ENCODE peak calls at places on chromosome 14, in eight cellular contexts. C, W, F, N, K, B, G and U are unnamed samples.
A peak's percentile ranks its signal among the peaks of the same experiment; 100 is the strongest.

GRCh38 chr14:69237584-69237983 is 22.4 kb upstream of the GALNT16 start:
- DNase-seq in B (no peak), F (no peak), W (no peak), G (no peak), K (no peak), N (no peak), C (no peak), U (no peak)

GRCh38 chr14:76514599-76514998 is 138.7 kb downstream of the ESRRB start:
- DNase-seq in B (no peak), K (no peak), G (peak; percentile 16), N (peak; percentile 37), F (peak; percentile 4), W (peak; percentile 2), C (no peak), U (no peak)

GRCh38 chr14:96583605-96584041 is 81.4 kb downstream of the PAPOLA start:
- DNase-seq in G (no peak), N (peak; percentile 36), F (no peak), B (no peak), W (no peak), C (no peak), K (peak; percentile 43), U (no peak)

GRCh38 chr14:51396222-51396815 is 156.3 kb downstream of the TMX1 start:
- DNase-seq in G (peak; percentile 99), W (peak; percentile 98), C (no peak), B (peak; percentile 57), N (no peak), K (no peak), F (peak; percentile 92), U (no peak)

GRCh38 chr14:72680853-72681640 is 212.9 kb downstream of the DPF3 start:
- DNase-seq in K (no peak), C (no peak), G (no peak), F (no peak), B (no peak), W (no peak), N (no peak), U (no peak)

GRCh38 chr14:36105401-36105800 is 71.1 kb downstream of the PTCSC3 start:
- DNase-seq in F (no peak), W (no peak), C (no peak), K (no peak), B (no peak), N (no peak), G (no peak), U (no peak)

GRCh38 chr14:98580131-98580678 is 691.8 kb downstream of the BCL11B start:
- DNase-seq in W (no peak), C (no peak), F (no peak), N (no peak), G (no peak), B (no peak), K (no peak), U (no peak)

GRCh38 chr14:95518045-95518751 is 1.7 kb upstream of the SYNE3 start:
- DNase-seq in C (no peak), G (peak; percentile 63), B (no peak), N (no peak), F (no peak), W (peak; percentile 57), K (no peak), U (no peak)

GRCh38 chr14:54173782-54174181 is 217.2 kb upstream of the BMP4 start:
- DNase-seq in W (peak; percentile 21), N (no peak), B (no peak), G (peak; percentile 75), C (no peak), F (peak; percentile 16), K (no peak), U (no peak)

GRCh38 chr14:24426912-24427536 is 2.4 kb downstream of the CBLN3 start:
- DNase-seq in N (no peak), W (no peak), C (peak; percentile 78), F (no peak), B (peak; percentile 12), G (no peak), K (no peak), U (no peak)

DNA sequence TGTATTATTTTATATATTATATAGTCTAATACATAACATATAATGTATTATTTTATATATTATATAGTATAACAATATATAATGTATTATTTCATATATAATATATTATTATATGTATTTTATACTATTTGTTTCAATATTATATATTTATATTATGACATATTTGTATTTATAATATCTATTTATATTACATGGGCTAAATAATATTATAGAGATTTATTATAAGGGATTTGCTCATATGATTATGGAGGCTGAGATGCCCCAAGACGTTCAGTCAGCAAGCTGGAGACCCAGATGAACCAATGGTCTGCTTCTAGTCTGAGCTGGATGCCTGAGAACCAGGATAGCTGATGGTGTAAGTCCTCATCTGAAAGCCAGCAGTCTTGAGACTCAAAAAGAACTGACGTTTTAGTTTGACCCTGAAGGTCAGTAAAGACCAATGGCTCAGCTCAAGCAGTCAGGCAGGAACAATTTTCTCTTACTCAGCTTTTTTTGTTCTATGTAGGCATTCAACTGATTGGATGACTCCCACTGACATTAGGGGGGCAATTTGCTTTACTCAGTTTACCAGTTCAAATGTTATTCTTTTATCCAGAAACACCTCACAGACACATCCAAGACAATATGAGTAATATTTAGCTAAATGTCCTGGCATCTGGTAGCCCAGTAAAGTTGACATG is 130.4 kb downstream of the FLRT2 start:
- DNase-seq in B (no peak), N (no peak), K (no peak), G (no peak), C (no peak), F (peak; percentile 7), W (no peak), U (no peak)
- H3K9me3 ChIP-seq in B (no peaks in the 10 kb centered on the region), N (no peaks in the 10 kb centered on the region), K (no peaks in the 10 kb centered on the region), G (no peaks in the 10 kb centered on the region), C (no peaks in the 10 kb centered on the region), F (no peaks in the 10 kb centered on the region), W (no peaks in the 10 kb centered on the region), U (no peaks in the 10 kb centered on the region)

DNA sequence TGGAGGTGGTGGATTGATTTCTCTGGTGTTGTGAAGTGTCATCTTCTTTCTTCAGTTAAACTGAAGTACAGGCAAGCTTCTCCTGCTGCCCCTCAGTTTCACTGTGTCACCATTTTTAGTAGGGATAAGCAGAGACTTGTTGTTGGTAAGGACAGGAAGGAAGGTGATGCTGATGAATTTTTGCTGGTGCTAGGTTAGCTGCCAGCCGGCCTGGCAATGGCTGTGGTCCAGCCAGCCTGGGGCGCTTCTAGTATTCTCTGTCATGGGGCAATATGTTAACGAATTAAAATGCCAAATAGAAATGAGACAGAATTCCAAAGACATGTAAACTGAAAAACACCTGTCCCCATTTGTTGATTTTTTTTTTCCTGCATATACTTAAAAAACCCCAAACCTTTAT is 602.9 kb downstream of the DIO2 start:
- DNase-seq in B (no peak), K (no peak), F (no peak), N (no peak), C (no peak), W (no peak), G (no peak), U (no peak)
- H3K9me3 ChIP-seq in B (no peaks in the 10 kb centered on the region), K (no peaks in the 10 kb centered on the region), F (no peaks in the 10 kb centered on the region), N (no peaks in the 10 kb centered on the region), C (no peaks in the 10 kb centered on the region), W (no peaks in the 10 kb centered on the region), G (no peaks in the 10 kb centered on the region), U (no peaks in the 10 kb centered on the region)

DNA sequence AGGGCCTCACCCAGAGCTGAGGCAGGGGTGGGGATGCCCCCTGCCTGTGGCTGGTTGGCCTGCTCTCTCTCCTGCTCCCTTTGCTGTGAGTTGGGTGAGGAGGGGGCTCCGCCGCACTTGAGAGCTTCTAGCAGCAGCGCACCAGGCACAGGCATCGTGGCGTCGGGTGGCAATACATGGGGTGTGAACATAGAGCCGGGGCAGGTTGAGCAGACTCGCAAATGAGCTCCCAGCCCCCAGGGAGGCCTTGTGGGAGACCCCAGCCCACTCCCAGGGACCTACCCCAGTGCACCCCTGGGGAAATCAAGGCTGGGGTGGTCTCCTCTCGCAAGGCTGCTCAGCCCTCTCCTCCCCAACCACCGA is 54.5 kb downstream of the KIF26A start:
- DNase-seq in W (no peak), G (no peak), B (no peak), N (no peak), K (no peak), F (no peak), C (no peak), U (no peak)
- H3K9me3 ChIP-seq in W (peaks cover 43% of the 10 kb centered on the region), G (no peaks in the 10 kb centered on the region), B (no peaks in the 10 kb centered on the region), N (no peaks in the 10 kb centered on the region), K (no peaks in the 10 kb centered on the region), F (no peaks in the 10 kb centered on the region), C (no peaks in the 10 kb centered on the region), U (no peaks in the 10 kb centered on the region)

GRCh38 chr14:29687071-29687765 is 240.4 kb downstream of the PRKD1 start:
- DNase-seq in G (no peak), B (no peak), W (peak; percentile 12), F (no peak), N (no peak), K (no peak), C (no peak), U (no peak)

GRCh38 chr14:29681308-29681707 is 246.3 kb downstream of the PRKD1 start:
- DNase-seq in F (no peak), W (peak; percentile 26), C (no peak), G (peak; percentile 1), B (no peak), N (no peak), K (no peak), U (no peak)

GRCh38 chr14:29682789-29683188 is 244.9 kb downstream of the PRKD1 start:
- DNase-seq in N (no peak), F (no peak), G (no peak), B (no peak), W (no peak), C (no peak), K (no peak), U (no peak)
- H3K9me3 ChIP-seq in N (no peaks in the 10 kb centered on the region), F (no peaks in the 10 kb centered on the region), G (no peaks in the 10 kb centered on the region), B (no peaks in the 10 kb centered on the region), W (no peaks in the 10 kb centered on the region), C (no peaks in the 10 kb centered on the region), K (no peaks in the 10 kb centered on the region), U (no peaks in the 10 kb centered on the region)

DNA sequence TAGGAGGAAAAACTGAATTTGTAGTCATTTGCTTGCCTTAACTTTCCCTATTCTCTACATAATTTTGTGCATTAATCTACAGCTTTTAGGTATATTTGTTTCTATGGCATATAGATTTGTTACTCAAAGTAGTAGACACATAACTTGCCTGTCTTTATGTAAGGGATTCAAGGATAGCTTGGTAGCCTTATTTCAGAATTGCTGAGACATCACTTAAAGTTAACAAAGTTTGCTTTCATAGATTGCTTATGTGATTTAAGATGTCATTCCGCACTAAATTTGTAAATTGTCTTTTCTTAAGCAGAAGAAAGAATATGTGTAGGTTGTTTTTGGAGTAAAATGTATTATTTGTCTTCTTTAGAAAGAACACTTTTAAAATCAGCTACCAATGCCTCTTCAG is 477.7 kb upstream of the NOVA1 start:
- DNase-seq in G (no peak), K (no peak), W (no peak), N (no peak), F (no peak), B (no peak), C (no peak), U (no peak)
- H3K9me3 ChIP-seq in G (no peaks in the 10 kb centered on the region), K (no peaks in the 10 kb centered on the region), W (peaks cover 2% of the 10 kb centered on the region), N (no peaks in the 10 kb centered on the region), F (no peaks in the 10 kb centered on the region), B (no peaks in the 10 kb centered on the region), C (no peaks in the 10 kb centered on the region), U (no peaks in the 10 kb centered on the region)

DNA sequence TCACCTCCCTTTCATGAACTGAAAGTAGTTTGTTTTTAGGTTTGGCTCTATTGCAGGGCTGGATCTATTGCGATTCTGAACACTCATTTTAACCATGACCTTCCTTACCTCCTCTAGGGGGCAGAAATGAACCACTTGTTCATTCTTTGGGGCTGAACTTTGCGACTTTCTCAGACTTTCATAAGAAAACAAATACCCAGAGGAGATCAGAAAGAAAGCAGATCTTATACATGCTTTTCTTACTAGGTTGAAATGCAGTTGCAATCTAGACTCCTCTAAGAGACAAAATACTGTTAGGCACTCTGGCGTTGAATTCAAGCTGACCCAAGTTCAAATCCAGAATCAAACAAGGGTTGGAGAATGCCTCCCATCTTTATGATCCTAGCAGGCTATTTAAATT is 32.6 kb upstream of the PLEKHG3 start:
- DNase-seq in K (no peak), W (peak; percentile 77), F (peak; percentile 81), G (peak; percentile 59), C (no peak), B (no peak), N (no peak), U (no peak)
- H3K9me3 ChIP-seq in K (no peaks in the 10 kb centered on the region), W (no peaks in the 10 kb centered on the region), F (no peaks in the 10 kb centered on the region), G (no peaks in the 10 kb centered on the region), C (no peaks in the 10 kb centered on the region), B (no peaks in the 10 kb centered on the region), N (no peaks in the 10 kb centered on the region), U (no peaks in the 10 kb centered on the region)